ENCODE peak calls at places on chromosomes 3 and 15, in seven cellular contexts. C is H54; U is NCI-H748 treated with DMSO at 0.1 percent for 48 hours; O is A549; G is T47D; F is NK-92 treated with Interleukin-12 subunit alpha and Interleukin-12 subunit beta, amount 100 ng/mL, for 24 hours; B is activated T-cell treated with anti-CD3 and anti-CD28 coated beads, Interleukin-2, amount 50 U/mL, for 72 hours. Y is an unnamed sample.

GRCh38 chr3:136495213-136495612 is 245.1 kb downstream of the PCCB start:
- DNase-seq in C (no peak), U (no peak), O (no peak), G (no peak), F (no peak), B (no peak), Y (no peak)

GRCh38 chr3:50450135-50450911 is 53.1 kb downstream of the CACNA2D2 start:
- DNase-seq in C (no peak), U (no peak), O (no peak), G (no peak), F (no peak), B (peak; percentile 87), Y (no peak)

GRCh38 chr15:39030291-39031070 is 465.9 kb upstream of the RASGRP1 start:
- DNase-seq in C (no peak), U (no peak), O (no peak), G (no peak), F (no peak), B (no peak), Y (no peak)

GRCh38 chr3:66452247-66453040 is 48.4 kb downstream of the LRIG1 start:
- DNase-seq in C (no peak), U (no peak), O (no peak), G (no peak), F (no peak), B (no peak), Y (no peak)

GRCh38 chr15:36130641-36131310 is 448.6 kb upstream of the CDIN1 start:
- DNase-seq in C (no peak), U (no peak), O (no peak), G (no peak), F (no peak), B (no peak), Y (no peak)

GRCh38 chr3:159532577-159532976 is 456.1 kb upstream of the IL12A start:
- DNase-seq in C (peak; percentile 4), U (no peak), O (no peak), G (no peak), F (no peak), B (no peak), Y (peak; percentile 6)

GRCh38 chr15:39283531-39283930 is 297.3 kb upstream of the THBS1 start:
- DNase-seq in C (no peak), U (no peak), O (no peak), G (no peak), F (no peak), B (no peak), Y (no peak)

GRCh38 chr3:29503969-29504368 is 223.1 kb downstream of the RBMS3 start:
- DNase-seq in C (no peak), U (no peak), O (no peak), G (no peak), F (no peak), B (no peak), Y (no peak)

Y was measured in SHP77.